ENCODE peak calls at places on chromosome 1, in four cellular contexts. I is activated CD4-positive, CD25-positive, alpha-beta regulatory T cell; X is stomach; G is NT2/D1. N is an unnamed sample.

GRCh38 chr1:69765941-69766340 is 198.2 kb downstream of the LRRC7 start:
- DNase-seq in I (no peak), X (no peak), G (no peak), N (no peak)

GRCh38 chr1:4963251-4963650 is 308.8 kb downstream of the AJAP1 start:
- DNase-seq in I (no peak), X (no peak), G (no peak), N (no peak)

GRCh38 chr1:54220004-54220811 is 20.2 kb downstream of the MRPL37 start:
- DNase-seq in I (no peak), X (no peak), G (no peak), N (peak; percentile 54)

GRCh38 chr1:183932412-183932811 is 105.1 kb downstream of the COLGALT2 start:
- DNase-seq in I (no peak), X (peak; percentile 31), G (no peak), N (peak; percentile 20)

GRCh38 chr1:34407140-34407539 is 230.4 kb downstream of the C1orf94 start:
- DNase-seq in I (no peak), X (peak; percentile 34), G (no peak), N (no peak)

GRCh38 chr1:155050560-155051341 is at the start of gene ADAM15:
- DNase-seq in I (peak; percentile 64), X (peak; percentile 91), G (peak; percentile 82), N (peak; percentile 77)

GRCh38 chr1:221161571-221162041 is 282.4 kb downstream of the HLX start:
- DNase-seq in I (no peak), X (no peak), G (no peak), N (no peak)

GRCh38 chr1:3413975-3414710 is 40.3 kb upstream of the ARHGEF16 start:
- DNase-seq in I (no peak), X (no peak), G (no peak), N (no peak)

GRCh38 chr1:218656301-218657037 is 311.3 kb downstream of the TGFB2 start:
- DNase-seq in I (no peak), X (no peak), G (no peak), N (no peak)

GRCh38 chr1:85330206-85330605 is 53.8 kb upstream of the BCL10 start:
- DNase-seq in I (no peak), X (no peak), G (no peak), N (no peak)

GRCh38 chr1:156766288-156767100 is 841 bp upstream of the PRCC start:
- DNase-seq in I (no peak), X (no peak), G (no peak), N (no peak)

N was measured in thyroid gland.